ENCODE peak calls at places on chromosomes 2 and 18, in seven cellular contexts. U is PC-9; S is trophoblast cell; N is transverse colon; Y is brain microvascular endothelial cell; F is naive thymus-derived CD4-positive, alpha-beta T cell; E is pancreas. B is an unnamed sample.

GRCh38 chr2:134122610-134123009 is 131.3 kb upstream of the MGAT5 start:
- DNase-seq in U (no peak), S (no peak), N (no peak), Y (no peak), F (peak; percentile 28), E (no peak), B (no peak)

GRCh38 chr2:121335294-121336290 is 50.6 kb upstream of the TFCP2L1 start:
- DNase-seq in U (no peak), S (no peak), N (peak; percentile 29), Y (no peak), F (no peak), E (peak; percentile 39), B (no peak)

GRCh38 chr2:235479604-235480003 is 14.2 kb upstream of the AGAP1 start:
- DNase-seq in U (no peak), S (no peak), N (no peak), Y (no peak), F (no peak), E (no peak), B (no peak)

GRCh38 chr2:235492850-235493344 is 946 bp upstream of the AGAP1 start:
- DNase-seq in U (no peak), S (peak; percentile 97), N (no peak), Y (peak; percentile 20), F (no peak), E (peak; percentile 39), B (no peak)

GRCh38 chr2:63015389-63015788 is 35.2 kb upstream of the OTX1 start:
- DNase-seq in U (no peak), S (no peak), N (no peak), Y (no peak), F (no peak), E (no peak), B (no peak)

GRCh38 chr2:6913415-6914157 is 3.6 kb upstream of the RNF144A start:
- DNase-seq in U (no peak), S (no peak), N (no peak), Y (no peak), F (peak; percentile 74), E (no peak), B (peak; percentile 41)

GRCh38 chr2:26619649-26620605 is 21.2 kb downstream of the CIB4 start:
- DNase-seq in U (no peak), S (no peak), N (no peak), Y (no peak), F (no peak), E (no peak), B (no peak)

GRCh38 chr2:3449936-3450335 is 69.4 kb downstream of the ADI1 start:
- DNase-seq in U (no peak), S (no peak), N (no peak), Y (no peak), F (no peak), E (no peak), B (no peak)

GRCh38 chr18:78659748-78660147 is 319.9 kb upstream of the SALL3 start:
- DNase-seq in U (no peak), S (no peak), N (no peak), Y (no peak), F (no peak), E (peak; percentile 23), B (no peak)

GRCh38 chr2:148914463-148914862 is 39.4 kb downstream of the KIF5C start:
- DNase-seq in U (no peak), S (no peak), N (no peak), Y (no peak), F (no peak), E (no peak), B (no peak)

GRCh38 chr2:211205841-211206240 is 649.4 kb downstream of the CPS1 start:
- DNase-seq in U (no peak), S (no peak), N (no peak), Y (no peak), F (no peak), E (no peak), B (no peak)

GRCh38 chr2:207635468-207636200 is 10.4 kb upstream of the METTL21A start:
- DNase-seq in U (no peak), S (peak; percentile 95), N (no peak), Y (peak; percentile 70), F (no peak), E (no peak), B (no peak)

GRCh38 chr2:173965372-173966025 is at the start of gene SP3:
- DNase-seq in U (peak; percentile 97), S (peak; percentile 97), N (peak; percentile 97), Y (peak; percentile 95), F (peak; percentile 95), E (peak; percentile 97), B (peak; percentile 97)

GRCh38 chr2:72921866-72922265 is 4.5 kb downstream of the EMX1 start:
- DNase-seq in U (no peak), S (no peak), N (no peak), Y (no peak), F (no peak), E (no peak), B (no peak)

GRCh38 chr2:14633031-14633430 is 514 bp downstream of the LRATD1 start:
- DNase-seq in U (no peak), S (peak; percentile 18), N (peak; percentile 26), Y (no peak), F (no peak), E (peak; percentile 26), B (no peak)

DNA sequence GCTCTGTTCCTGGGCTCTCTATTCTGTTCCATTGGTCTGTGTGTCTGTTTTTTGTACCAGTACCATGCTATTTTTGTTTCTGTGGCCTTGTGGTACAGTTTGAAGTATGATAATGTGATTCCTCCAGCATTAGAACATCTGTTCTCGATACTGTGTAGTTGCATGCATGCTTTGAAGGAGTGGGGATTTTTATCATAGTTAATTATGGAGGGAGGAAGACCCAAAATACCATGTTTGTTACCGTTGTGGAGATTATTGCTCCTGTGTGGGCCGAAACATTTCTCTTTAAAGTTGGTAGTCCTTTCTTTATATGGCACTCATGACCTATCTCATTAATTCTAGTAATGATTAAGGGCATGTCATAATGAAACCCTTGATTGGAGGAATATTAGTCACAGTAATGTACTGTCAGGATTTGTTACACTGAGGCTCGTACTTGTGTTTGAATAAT is 87.6 kb downstream of the TTC27 start:
- DNase-seq in U (no peak), S (no peak), N (no peak), Y (no peak), F (no peak), E (no peak), B (no peak)
- H3K4me3 ChIP-seq in U (no peak overlapping the region), S (no peak overlapping the region), N (no peak overlapping the region), Y (no peak overlapping the region), F (no peak overlapping the region), E (no peak overlapping the region), B (no peak overlapping the region)

GRCh38 chr2:152433814-152434213 is 98.8 kb downstream of the FMNL2 start:
- DNase-seq in U (no peak), S (no peak), N (no peak), Y (no peak), F (no peak), E (no peak), B (no peak)

GRCh38 chr2:152433289-152433688 is 98.3 kb downstream of the FMNL2 start:
- DNase-seq in U (no peak), S (no peak), N (no peak), Y (no peak), F (no peak), E (no peak), B (no peak)

GRCh38 chr2:152432765-152433164 is 97.8 kb downstream of the FMNL2 start:
- DNase-seq in U (no peak), S (no peak), N (no peak), Y (no peak), F (no peak), E (no peak), B (no peak)

GRCh38 chr2:152431370-152432098 is 96.6 kb downstream of the FMNL2 start:
- DNase-seq in U (no peak), S (no peak), N (no peak), Y (no peak), F (no peak), E (no peak), B (no peak)

DNA sequence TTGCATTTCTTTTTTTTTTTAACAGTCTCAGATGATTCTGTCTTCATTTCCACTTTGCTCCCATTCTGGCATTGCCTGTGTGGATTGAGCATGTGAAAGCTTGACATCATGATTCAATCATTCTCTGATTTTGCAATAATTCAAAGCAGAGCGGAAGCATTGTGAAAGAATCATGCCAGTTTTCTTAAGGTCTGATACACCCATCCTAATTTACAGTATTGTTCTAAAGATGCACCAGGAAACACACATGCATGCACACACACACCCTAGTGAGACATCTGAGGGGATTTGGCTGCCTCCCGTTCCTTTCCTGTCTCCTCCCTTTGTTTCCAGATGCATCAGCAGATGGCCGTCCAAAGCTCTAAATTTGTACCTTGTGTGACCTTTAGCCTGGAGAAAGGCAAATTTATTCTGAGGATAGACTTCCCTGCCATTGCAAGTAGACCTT is 97.3 kb downstream of the FMNL2 start:
- DNase-seq in U (peak; percentile 90), S (peak; percentile 87), N (no peak), Y (peak; percentile 77), F (no peak), E (no peak), B (no peak)
- H3K27ac ChIP-seq in U (peak overlapping the region; percentile 85), S (no peak overlapping the region), N (no peak overlapping the region), Y (peak overlapping the region; percentile 35), F (no peak overlapping the region), E (no peak overlapping the region), B (no peak overlapping the region)

GRCh38 chr18:33034212-33034611 is 261.4 kb upstream of the KLHL14 start:
- DNase-seq in U (no peak), S (no peak), N (no peak), Y (no peak), F (no peak), E (no peak), B (no peak)

GRCh38 chr18:33040213-33040612 is 267.4 kb upstream of the KLHL14 start:
- DNase-seq in U (no peak), S (no peak), N (no peak), Y (no peak), F (no peak), E (no peak), B (no peak)

DNA sequence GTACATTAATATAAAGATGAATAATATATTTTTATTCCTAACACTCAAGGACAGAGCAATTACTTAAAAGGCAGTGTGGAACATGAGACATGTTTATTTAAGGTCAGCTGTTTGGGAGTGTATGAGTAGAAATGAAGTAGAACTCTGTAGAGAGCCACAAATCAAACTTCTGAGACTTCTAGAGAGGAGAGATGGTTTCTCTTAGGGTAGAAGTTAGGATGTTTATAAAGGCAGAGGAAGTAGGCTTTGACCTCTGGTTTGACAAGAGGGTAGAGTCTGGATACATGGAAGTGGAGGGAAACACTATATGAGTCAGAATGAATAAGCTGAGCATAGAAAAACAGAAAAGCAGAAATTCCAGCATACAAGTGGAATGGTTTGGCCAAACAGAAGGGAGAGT is 262.1 kb upstream of the KLHL14 start:
- DNase-seq in U (no peak), S (no peak), N (no peak), Y (no peak), F (no peak), E (no peak), B (no peak)
- H3K27me3 ChIP-seq in U (no peaks in the 10 kb centered on the region), S (no peaks in the 10 kb centered on the region), N (no peaks in the 10 kb centered on the region), Y (no peaks in the 10 kb centered on the region), F (no peaks in the 10 kb centered on the region), E (no peaks in the 10 kb centered on the region), B (no peaks in the 10 kb centered on the region)

DNA sequence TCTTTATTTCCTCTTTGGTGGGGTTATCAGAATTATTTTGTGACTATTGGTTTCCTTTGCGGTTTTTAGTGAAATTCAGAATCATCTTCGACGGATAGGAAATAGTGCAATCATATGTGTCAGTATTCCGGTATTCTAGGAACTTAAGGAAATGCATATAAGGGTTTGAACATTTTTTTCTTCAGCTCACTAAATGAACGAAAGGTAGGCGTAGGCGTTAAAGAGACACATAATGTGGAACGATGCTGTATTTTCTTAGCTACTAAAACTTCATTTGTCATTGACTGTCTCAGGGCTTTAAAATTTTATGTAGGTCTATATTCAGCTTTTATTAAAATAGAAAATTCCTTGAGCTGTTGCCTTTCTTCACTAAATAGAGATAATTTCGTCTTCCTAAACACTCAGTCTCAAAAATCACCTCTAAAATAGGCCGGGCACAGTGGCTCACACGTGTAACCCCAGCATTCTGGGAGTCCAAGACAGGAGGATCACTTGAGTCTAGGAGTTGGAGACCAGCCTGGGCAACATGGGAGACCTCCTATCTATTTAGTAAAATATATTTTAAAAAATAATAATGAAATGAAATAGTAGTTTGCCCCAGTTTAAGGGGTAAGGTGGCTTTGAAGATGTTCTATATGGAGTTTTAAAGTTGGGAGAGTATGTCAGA is 1.5 kb upstream of the YES1 start:
- DNase-seq in U (no peak), S (peak; percentile 66), N (no peak), Y (no peak), F (no peak), E (no peak), B (peak; percentile 64)
- H3K4me3 ChIP-seq in U (peak overlapping the region; percentile 90), S (no peak overlapping the region), N (peak overlapping the region; percentile 82), Y (no peak overlapping the region), F (peak overlapping the region; percentile 60), E (no peak overlapping the region), B (peak overlapping the region; percentile 64)